ENCODE peak calls at places on chromosomes 12 and 14, in ten cellular contexts. I is CD8-positive, alpha-beta T cell; N is H1; O is stomach; U is body of pancreas; J is lower lobe of right lung; V is left lung; K is psoas muscle; C is hepatocyte; B is AG04450. Z is an unnamed sample.

GRCh38 chr12:100138048-100138907 is 4.4 kb downstream of the BLTP3B start:
- DNase-seq in I (no peak), N (no peak), O (no peak), U (no peak), J (no peak), V (no peak), K (no peak), C (no peak), B (no peak), Z (no peak)

GRCh38 chr14:80850197-80850814 is 91.2 kb downstream of the CEP128 start:
- DNase-seq in I (no peak), N (no peak), O (no peak), U (no peak), J (no peak), V (no peak), K (no peak), C (peak), B (peak), Z (no peak)

GRCh38 chr14:55734731-55735130 is 154.7 kb downstream of the KTN1 start:
- DNase-seq in I (no peak), N (no peak), O (no peak), U (no peak), J (no peak), V (no peak), K (no peak), C (no peak), B (no peak), Z (no peak)

GRCh38 chr12:3218846-3219632 is 141.9 kb downstream of the TSPAN9 start:
- DNase-seq in I (no peak), N (no peak), O (no peak), U (no peak), J (no peak), V (no peak), K (no peak), C (no peak), B (no peak), Z (no peak)

GRCh38 chr12:41802803-41803202 is 341.9 kb downstream of the GXYLT1 start:
- DNase-seq in I (no peak), N (no peak), O (no peak), U (no peak), J (no peak), V (no peak), K (no peak), C (no peak), B (no peak), Z (no peak)

GRCh38 chr12:19780460-19780859 is 341.2 kb downstream of the AEBP2 start:
- DNase-seq in I (no peak), N (no peak), O (no peak), U (no peak), J (no peak), V (no peak), K (no peak), C (no peak), B (no peak), Z (no peak)

GRCh38 chr12:55812088-55812487 is 5.4 kb downstream of the SARNP start:
- DNase-seq in I (no peak), N (no peak), O (no peak), U (no peak), J (no peak), V (no peak), K (no peak), C (no peak), B (no peak), Z (no peak)

GRCh38 chr12:47343684-47344567 is 264.2 kb upstream of the AMIGO2 start:
- DNase-seq in I (no peak), N (no peak), O (no peak), U (no peak), J (no peak), V (no peak), K (no peak), C (no peak), B (peak), Z (no peak)

GRCh38 chr12:119398190-119398589 is 63.7 kb downstream of the CCDC60 start:
- DNase-seq in I (no peak), N (no peak), O (no peak), U (no peak), J (no peak), V (no peak), K (no peak), C (no peak), B (no peak), Z (no peak)

GRCh38 chr12:613996-614726 is 49.1 kb downstream of the NINJ2 start:
- DNase-seq in I (no peak), N (no peak), O (peak), U (peak), J (peak), V (peak), K (no peak), C (no peak), B (no peak), Z (no peak)

GRCh38 chr14:21024668-21025373 is at the start of gene NDRG2:
- DNase-seq in I (peak), N (no peak), O (peak), U (peak), J (peak), V (peak), K (peak), C (peak), B (no peak), Z (peak)

GRCh38 chr12:91331371-91331770 is 148.8 kb upstream of the DCN start:
- DNase-seq in I (no peak), N (no peak), O (no peak), U (no peak), J (no peak), V (no peak), K (no peak), C (no peak), B (no peak), Z (no peak)

GRCh38 chr12:8081228-8081920 is 700 bp upstream of the NECAP1 start:
- DNase-seq in I (no peak), N (no peak), O (no peak), U (peak), J (no peak), V (no peak), K (no peak), C (peak), B (no peak), Z (no peak)

GRCh38 chr12:55862286-55862685 is 19.6 kb upstream of the MMP19 start:
- DNase-seq in I (no peak), N (no peak), O (no peak), U (no peak), J (no peak), V (no peak), K (no peak), C (no peak), B (no peak), Z (no peak)

GRCh38 chr12:130014485-130014807 is 110.6 kb upstream of the TMEM132D start:
- DNase-seq in I (no peak), N (no peak), O (no peak), U (no peak), J (no peak), V (no peak), K (no peak), C (peak), B (no peak), Z (no peak)

GRCh38 chr14:85416771-85417170 is 113.2 kb upstream of the FLRT2 start:
- DNase-seq in I (no peak), N (no peak), O (no peak), U (no peak), J (no peak), V (no peak), K (no peak), C (peak), B (peak), Z (no peak)

GRCh38 chr12:92244036-92244435 is 98.4 kb upstream of the BTG1 start:
- DNase-seq in I (no peak), N (no peak), O (no peak), U (peak), J (no peak), V (no peak), K (no peak), C (peak), B (no peak), Z (no peak)

GRCh38 chr12:55688716-55689655 is 18.7 kb downstream of the ITGA7 start:
- DNase-seq in I (no peak), N (no peak), O (no peak), U (no peak), J (no peak), V (peak), K (no peak), C (no peak), B (no peak), Z (peak)

GRCh38 chr12:116592116-116592637 is 33.0 kb downstream of the MAP1LC3B2 start:
- DNase-seq in I (no peak), N (no peak), O (peak), U (peak), J (peak), V (peak), K (peak), C (peak), B (no peak), Z (no peak)

GRCh38 chr12:94767971-94768370 is 117.6 kb upstream of the TMCC3 start:
- DNase-seq in I (no peak), N (no peak), O (no peak), U (no peak), J (no peak), V (no peak), K (no peak), C (no peak), B (no peak), Z (no peak)

GRCh38 chr12:94770397-94770759 is 120.0 kb upstream of the TMCC3 start:
- DNase-seq in I (no peak), N (no peak), O (no peak), U (no peak), J (no peak), V (no peak), K (no peak), C (no peak), B (no peak), Z (no peak)

GRCh38 chr12:94769746-94770396 is 119.5 kb upstream of the TMCC3 start:
- DNase-seq in I (no peak), N (no peak), O (no peak), U (no peak), J (no peak), V (no peak), K (no peak), C (no peak), B (no peak), Z (no peak)

GRCh38 chr12:94769040-94769420 is 118.7 kb upstream of the TMCC3 start:
- DNase-seq in I (no peak), N (no peak), O (no peak), U (no peak), J (no peak), V (no peak), K (no peak), C (no peak), B (no peak), Z (no peak)

GRCh38 chr12:94768398-94769039 is 118.2 kb upstream of the TMCC3 start:
- DNase-seq in I (no peak), N (no peak), O (no peak), U (no peak), J (no peak), V (no peak), K (no peak), C (no peak), B (no peak), Z (no peak)
- H3K4me3 ChIP-seq in I (no peak), N (no peak), O (no peak), U (no peak), J (no peak), V (no peak), K (no peak), C (no peak), B (no peak), Z (no peak)

GRCh38 chr14:102206901-102207300 is 67.2 kb downstream of the WDR20 start:
- DNase-seq in I (no peak), N (no peak), O (peak), U (peak), J (no peak), V (no peak), K (no peak), C (no peak), B (no peak), Z (no peak)
- TF ChIP-seq CTCF in I (no peak), N (peak), O (no peak), U (peak), J (no peak), V (no peak), K (no peak), C (no peak), B (no peak), Z (no peak)

GRCh38 chr14:74562515-74563232 is 49.4 kb downstream of the LTBP2 start:
- DNase-seq in I (no peak), N (no peak), O (no peak), U (no peak), J (no peak), V (no peak), K (no peak), C (no peak), B (no peak), Z (no peak)
- H3K27ac ChIP-seq in I (no peak), N (no peak), O (peak), U (no peak), J (peak), V (peak), K (no peak), C (peak), B (peak), Z (no peak)

DNA sequence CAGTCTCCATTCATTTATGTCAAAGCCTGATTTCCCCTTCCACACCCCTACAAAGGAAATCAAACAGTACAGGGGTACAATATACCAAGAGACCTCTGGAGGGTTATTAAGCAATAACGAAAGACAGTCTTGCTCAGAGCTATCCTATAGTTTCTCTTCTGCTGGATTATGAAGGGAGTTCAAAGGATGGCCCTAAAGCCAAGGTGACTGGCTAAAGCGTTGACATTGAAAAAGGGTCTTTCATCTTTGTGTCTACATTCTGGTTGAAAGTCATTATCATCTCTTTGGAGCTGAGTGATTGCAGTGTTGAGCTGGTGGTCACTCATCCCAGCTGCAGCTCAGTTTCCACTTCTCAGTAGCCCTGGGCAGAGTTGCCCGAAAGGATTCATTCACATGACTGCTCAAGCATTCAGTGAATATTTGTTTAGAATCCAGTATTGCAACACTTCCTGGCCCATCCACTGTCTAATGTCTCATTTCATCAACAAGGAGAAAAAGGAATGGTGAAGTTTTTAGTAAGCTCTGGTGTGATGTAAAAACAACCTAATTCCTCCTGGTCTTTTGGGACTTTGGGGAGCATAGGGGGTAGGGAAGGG is 19.2 kb upstream of the TBX5 start:
- DNase-seq in I (no peak), N (no peak), O (no peak), U (no peak), J (no peak), V (no peak), K (no peak), C (no peak), B (no peak), Z (no peak)
- H3K4me3 ChIP-seq in I (no peak), N (no peak), O (no peak), U (no peak), J (no peak), V (no peak), K (no peak), C (no peak), B (no peak), Z (no peak)

GRCh38 chr12:71900091-71900490 is 38.6 kb upstream of the TPH2 start:
- DNase-seq in I (no peak), N (no peak), O (no peak), U (no peak), J (no peak), V (no peak), K (no peak), C (no peak), B (no peak), Z (no peak)
- TF ChIP-seq CTCF in I (no peak), N (no peak), O (no peak), U (peak), J (no peak), V (no peak), K (no peak), C (peak), B (peak), Z (no peak)

GRCh38 chr12:111428081-111428727 is 22.5 kb downstream of the SH2B3 start:
- DNase-seq in I (no peak), N (no peak), O (no peak), U (no peak), J (no peak), V (no peak), K (no peak), C (no peak), B (no peak), Z (no peak)

GRCh38 chr12:111427417-111428074 is 21.8 kb downstream of the SH2B3 start:
- DNase-seq in I (no peak), N (no peak), O (no peak), U (no peak), J (no peak), V (no peak), K (no peak), C (no peak), B (no peak), Z (no peak)

GRCh38 chr12:111430418-111431353 is 25.0 kb downstream of the SH2B3 start:
- DNase-seq in I (no peak), N (no peak), O (no peak), U (no peak), J (no peak), V (no peak), K (no peak), C (no peak), B (no peak), Z (no peak)

GRCh38 chr12:111429760-111430417 is 24.2 kb downstream of the SH2B3 start:
- DNase-seq in I (peak), N (no peak), O (no peak), U (no peak), J (no peak), V (no peak), K (no peak), C (no peak), B (no peak), Z (no peak)

GRCh38 chr12:111428728-111429175 is 23.0 kb downstream of the SH2B3 start:
- DNase-seq in I (no peak), N (no peak), O (no peak), U (no peak), J (peak), V (peak), K (no peak), C (no peak), B (no peak), Z (no peak)
- H3K27ac ChIP-seq in I (no peak), N (no peak), O (peak), U (no peak), J (peak), V (peak), K (peak), C (no peak), B (no peak), Z (peak)

GRCh38 chr12:4562034-4562657 is at the start of gene DYRK4:
- DNase-seq in I (no peak), N (peak), O (peak), U (peak), J (peak), V (peak), K (peak), C (peak), B (peak), Z (no peak)
- H3K4me3 ChIP-seq in I (no peak), N (peak), O (peak), U (no peak), J (peak), V (peak), K (peak), C (no peak), B (peak), Z (peak)

GRCh38 chr14:72599579-72600470 is 294.1 kb downstream of the DPF3 start:
- DNase-seq in I (no peak), N (no peak), O (no peak), U (no peak), J (no peak), V (no peak), K (no peak), C (no peak), B (no peak), Z (no peak)
- TF ChIP-seq CTCF in I (no peak), N (no peak), O (no peak), U (no peak), J (no peak), V (no peak), K (no peak), C (no peak), B (no peak), Z (no peak)

GRCh38 chr12:78698747-78699146 is 165.8 kb upstream of the SYT1 start:
- DNase-seq in I (no peak), N (no peak), O (no peak), U (no peak), J (no peak), V (no peak), K (no peak), C (no peak), B (no peak), Z (no peak)

GRCh38 chr12:78700565-78700964 is 164.0 kb upstream of the SYT1 start:
- DNase-seq in I (no peak), N (no peak), O (no peak), U (no peak), J (no peak), V (no peak), K (no peak), C (no peak), B (no peak), Z (no peak)

GRCh38 chr12:78703820-78704525 is 160.6 kb upstream of the SYT1 start:
- DNase-seq in I (no peak), N (no peak), O (no peak), U (no peak), J (no peak), V (no peak), K (no peak), C (no peak), B (peak), Z (no peak)
- H3K27ac ChIP-seq in I (no peak), N (no peak), O (no peak), U (no peak), J (no peak), V (no peak), K (no peak), C (no peak), B (no peak), Z (no peak)

GRCh38 chr12:62458626-62459025 is 8.0 kb upstream of the MON2 start:
- DNase-seq in I (no peak), N (no peak), O (no peak), U (no peak), J (no peak), V (no peak), K (no peak), C (no peak), B (no peak), Z (no peak)
- H3K4me3 ChIP-seq in I (no peak), N (no peak), O (no peak), U (no peak), J (no peak), V (no peak), K (no peak), C (no peak), B (no peak), Z (no peak)